ENCODE peak calls at places on chromosomes 4 and X, in nine cellular contexts. One of them, this sample, is unnamed.

GRCh38 chr4:182695842-182696241 is 221.3 kb downstream of the DCTD start:
- DNase-seq in endodermal cell: no peak
- DNase-seq in PC-3: no peak
- DNase-seq in A549: no peak
- DNase-seq in breast epithelium: no peak
- DNase-seq in PC-9: no peak
- DNase-seq in cardiac muscle cell: no peak
- DNase-seq in hepatocyte: no peak
- DNase-seq in ovary: no peak
- DNase-seq in this sample: no peak

GRCh38 chrX:10519278-10519677 is 101.1 kb downstream of the MID1 start:
- DNase-seq in endodermal cell: no peak
- DNase-seq in PC-3: no peak
- DNase-seq in A549: no peak
- DNase-seq in breast epithelium: no peak
- DNase-seq in PC-9: no peak
- DNase-seq in cardiac muscle cell: peak; percentile 22
- DNase-seq in hepatocyte: no peak
- DNase-seq in ovary: no peak
- DNase-seq in this sample: no peak

GRCh38 chr4:84231539-84232055 is 267.5 kb downstream of the NKX6-1 start:
- DNase-seq in endodermal cell: peak; percentile 46
- DNase-seq in PC-3: no peak
- DNase-seq in A549: no peak
- DNase-seq in breast epithelium: no peak
- DNase-seq in PC-9: no peak
- DNase-seq in cardiac muscle cell: no peak
- DNase-seq in hepatocyte: no peak
- DNase-seq in ovary: no peak
- DNase-seq in this sample: no peak

GRCh38 chr4:8315343-8316250 is 46.0 kb downstream of the HTRA3 start:
- DNase-seq in endodermal cell: peak; percentile 87
- DNase-seq in PC-3: peak; percentile 80
- DNase-seq in A549: peak; percentile 64
- DNase-seq in breast epithelium: peak; percentile 53
- DNase-seq in PC-9: peak; percentile 89
- DNase-seq in cardiac muscle cell: peak; percentile 87
- DNase-seq in hepatocyte: peak; percentile 87
- DNase-seq in ovary: peak; percentile 79
- DNase-seq in this sample: peak; percentile 71

GRCh38 chrX:129793604-129794191 is 13.9 kb downstream of the SASH3 start:
- DNase-seq in endodermal cell: no peak
- DNase-seq in PC-3: no peak
- DNase-seq in A549: no peak
- DNase-seq in breast epithelium: no peak
- DNase-seq in PC-9: no peak
- DNase-seq in cardiac muscle cell: no peak
- DNase-seq in hepatocyte: no peak
- DNase-seq in ovary: no peak
- DNase-seq in this sample: no peak

GRCh38 chrX:65463550-65463949 is 71.0 kb downstream of the LAS1L start:
- DNase-seq in endodermal cell: peak; percentile 75
- DNase-seq in PC-3: no peak
- DNase-seq in A549: no peak
- DNase-seq in breast epithelium: no peak
- DNase-seq in PC-9: no peak
- DNase-seq in cardiac muscle cell: peak; percentile 24
- DNase-seq in hepatocyte: no peak
- DNase-seq in ovary: no peak
- DNase-seq in this sample: no peak

GRCh38 chr4:116397291-116397690 is 688.1 kb downstream of the TRAM1L1 start:
- DNase-seq in endodermal cell: no peak
- DNase-seq in PC-3: no peak
- DNase-seq in A549: no peak
- DNase-seq in breast epithelium: no peak
- DNase-seq in PC-9: no peak
- DNase-seq in cardiac muscle cell: no peak
- DNase-seq in hepatocyte: no peak
- DNase-seq in ovary: no peak
- DNase-seq in this sample: no peak

GRCh38 chrX:119688856-119689455 is 4.0 kb downstream of the SEPTIN6 start:
- DNase-seq in endodermal cell: no peak
- DNase-seq in PC-3: no peak
- DNase-seq in A549: no peak
- DNase-seq in breast epithelium: no peak
- DNase-seq in PC-9: no peak
- DNase-seq in cardiac muscle cell: no peak
- DNase-seq in hepatocyte: no peak
- DNase-seq in ovary: no peak
- DNase-seq in this sample: no peak

GRCh38 chr4:154030747-154031146 is 241.9 kb upstream of the SFRP2 start:
- DNase-seq in endodermal cell: no peak
- DNase-seq in PC-3: no peak
- DNase-seq in A549: no peak
- DNase-seq in breast epithelium: no peak
- DNase-seq in PC-9: no peak
- DNase-seq in cardiac muscle cell: no peak
- DNase-seq in hepatocyte: peak; percentile 55
- DNase-seq in ovary: no peak
- DNase-seq in this sample: no peak

GRCh38 chr4:101501421-101501820 is 154.1 kb upstream of the PPP3CA start:
- DNase-seq in endodermal cell: no peak
- DNase-seq in PC-3: no peak
- DNase-seq in A549: no peak
- DNase-seq in breast epithelium: no peak
- DNase-seq in PC-9: no peak
- DNase-seq in cardiac muscle cell: peak; percentile 32
- DNase-seq in hepatocyte: no peak
- DNase-seq in ovary: no peak
- DNase-seq in this sample: no peak

GRCh38 chrX:56792270-56793111 is 63.4 kb downstream of the NBDY start:
- DNase-seq in endodermal cell: peak; percentile 13
- DNase-seq in PC-3: no peak
- DNase-seq in A549: no peak
- DNase-seq in breast epithelium: no peak
- DNase-seq in PC-9: no peak
- DNase-seq in cardiac muscle cell: no peak
- DNase-seq in hepatocyte: no peak
- DNase-seq in ovary: no peak
- DNase-seq in this sample: no peak

GRCh38 chr4:169270810-169271691 is at the start of gene SH3RF1:
- DNase-seq in endodermal cell: peak; percentile 89
- DNase-seq in PC-3: peak; percentile 83
- DNase-seq in A549: peak; percentile 80
- DNase-seq in breast epithelium: peak; percentile 86
- DNase-seq in PC-9: peak; percentile 91
- DNase-seq in cardiac muscle cell: peak; percentile 94
- DNase-seq in hepatocyte: peak; percentile 92
- DNase-seq in ovary: peak; percentile 91
- DNase-seq in this sample: peak; percentile 79

GRCh38 chrX:65644621-65645287 is 22.7 kb upstream of the MSN start:
- DNase-seq in endodermal cell: no peak
- DNase-seq in PC-3: peak; percentile 91
- DNase-seq in A549: peak; percentile 80
- DNase-seq in breast epithelium: peak; percentile 63
- DNase-seq in PC-9: peak; percentile 58
- DNase-seq in cardiac muscle cell: peak; percentile 86
- DNase-seq in hepatocyte: peak; percentile 47
- DNase-seq in ovary: peak; percentile 82
- DNase-seq in this sample: peak; percentile 80

GRCh38 chr4:174408841-174409552 is 113.3 kb downstream of the HPGD start:
- DNase-seq in endodermal cell: no peak
- DNase-seq in PC-3: no peak
- DNase-seq in A549: no peak
- DNase-seq in breast epithelium: no peak
- DNase-seq in PC-9: no peak
- DNase-seq in cardiac muscle cell: no peak
- DNase-seq in hepatocyte: no peak
- DNase-seq in ovary: no peak
- DNase-seq in this sample: no peak

GRCh38 chrX:56746996-56747395 is 18.0 kb downstream of the NBDY start:
- DNase-seq in endodermal cell: no peak
- DNase-seq in PC-3: peak; percentile 67
- DNase-seq in A549: no peak
- DNase-seq in breast epithelium: no peak
- DNase-seq in PC-9: no peak
- DNase-seq in cardiac muscle cell: no peak
- DNase-seq in hepatocyte: no peak
- DNase-seq in ovary: no peak
- DNase-seq in this sample: no peak

GRCh38 chr4:93469560-93469959 is 359.0 kb upstream of the ATOH1 start:
- DNase-seq in endodermal cell: no peak
- DNase-seq in PC-3: no peak
- DNase-seq in A549: no peak
- DNase-seq in breast epithelium: no peak
- DNase-seq in PC-9: no peak
- DNase-seq in cardiac muscle cell: no peak
- DNase-seq in hepatocyte: no peak
- DNase-seq in ovary: no peak
- DNase-seq in this sample: no peak

GRCh38 chr4:174714393-174715211 is 114.4 kb downstream of the GLRA3 start:
- DNase-seq in endodermal cell: peak; percentile 78
- DNase-seq in PC-3: peak; percentile 68
- DNase-seq in A549: peak; percentile 73
- DNase-seq in breast epithelium: no peak
- DNase-seq in PC-9: peak; percentile 26
- DNase-seq in cardiac muscle cell: peak; percentile 76
- DNase-seq in hepatocyte: peak; percentile 61
- DNase-seq in ovary: no peak
- DNase-seq in this sample: peak; percentile 57

GRCh38 chrX:112819013-112819635 is 21.5 kb downstream of the AMOT start:
- DNase-seq in endodermal cell: no peak
- DNase-seq in PC-3: no peak
- DNase-seq in A549: no peak
- DNase-seq in breast epithelium: no peak
- DNase-seq in PC-9: peak; percentile 49
- DNase-seq in cardiac muscle cell: peak; percentile 78
- DNase-seq in hepatocyte: peak; percentile 30
- DNase-seq in ovary: peak; percentile 12
- DNase-seq in this sample: no peak

GRCh38 chr4:56613101-56613862 is 67.8 kb downstream of the HOPX start:
- DNase-seq in endodermal cell: no peak
- DNase-seq in PC-3: peak; percentile 41
- DNase-seq in A549: peak; percentile 5
- DNase-seq in breast epithelium: no peak
- DNase-seq in PC-9: no peak
- DNase-seq in cardiac muscle cell: peak; percentile 57
- DNase-seq in hepatocyte: peak; percentile 13
- DNase-seq in ovary: no peak
- DNase-seq in this sample: peak; percentile 62

GRCh38 chrX:78665286-78665685 is 6.2 kb upstream of the RTL3 start:
- DNase-seq in endodermal cell: no peak
- DNase-seq in PC-3: no peak
- DNase-seq in A549: no peak
- DNase-seq in breast epithelium: no peak
- DNase-seq in PC-9: no peak
- DNase-seq in cardiac muscle cell: no peak
- DNase-seq in hepatocyte: no peak
- DNase-seq in ovary: no peak
- DNase-seq in this sample: no peak

GRCh38 chrX:78658851-78659744 is at the start of gene RTL3:
- DNase-seq in endodermal cell: no peak
- DNase-seq in PC-3: peak; percentile 73
- DNase-seq in A549: no peak
- DNase-seq in breast epithelium: no peak
- DNase-seq in PC-9: no peak
- DNase-seq in cardiac muscle cell: peak; percentile 82
- DNase-seq in hepatocyte: no peak
- DNase-seq in ovary: no peak
- DNase-seq in this sample: no peak

GRCh38 chrX:78655642-78656041 is 3.5 kb downstream of the RTL3 start:
- DNase-seq in endodermal cell: no peak
- DNase-seq in PC-3: no peak
- DNase-seq in A549: no peak
- DNase-seq in breast epithelium: no peak
- DNase-seq in PC-9: no peak
- DNase-seq in cardiac muscle cell: no peak
- DNase-seq in hepatocyte: no peak
- DNase-seq in ovary: no peak
- DNase-seq in this sample: no peak

GRCh38 chrX:78659955-78660354 is 827 bp upstream of the RTL3 start:
- DNase-seq in endodermal cell: no peak
- DNase-seq in PC-3: no peak
- DNase-seq in A549: no peak
- DNase-seq in breast epithelium: no peak
- DNase-seq in PC-9: no peak
- DNase-seq in cardiac muscle cell: no peak
- DNase-seq in hepatocyte: no peak
- DNase-seq in ovary: no peak
- DNase-seq in this sample: no peak
- TF ChIP-seq CTCF in endodermal cell: no peak
- TF ChIP-seq CTCF in PC-3: no peak
- TF ChIP-seq CTCF in A549: no peak
- TF ChIP-seq CTCF in breast epithelium: no peak
- TF ChIP-seq CTCF in PC-9: no peak
- TF ChIP-seq CTCF in cardiac muscle cell: no peak
- TF ChIP-seq CTCF in hepatocyte: no peak
- TF ChIP-seq CTCF in ovary: no peak
- TF ChIP-seq CTCF in this sample: no peak

GRCh38 chr4:30727409-30727808 is 7.2 kb downstream of the PCDH7 start:
- DNase-seq in endodermal cell: no peak
- DNase-seq in PC-3: no peak
- DNase-seq in A549: no peak
- DNase-seq in breast epithelium: no peak
- DNase-seq in PC-9: no peak
- DNase-seq in cardiac muscle cell: no peak
- DNase-seq in hepatocyte: no peak
- DNase-seq in ovary: no peak
- DNase-seq in this sample: no peak
- H3K27ac ChIP-seq in endodermal cell: no peak overlapping the region
- H3K27ac ChIP-seq in PC-3: no peak overlapping the region
- H3K27ac ChIP-seq in A549: no peak overlapping the region
- H3K27ac ChIP-seq in breast epithelium: no peak overlapping the region
- H3K27ac ChIP-seq in PC-9: no peak overlapping the region
- H3K27ac ChIP-seq in cardiac muscle cell: no peak overlapping the region
- H3K27ac ChIP-seq in hepatocyte: no peak overlapping the region
- H3K27ac ChIP-seq in ovary: no peak overlapping the region
- H3K27ac ChIP-seq in this sample: no peak overlapping the region

GRCh38 chr4:139184129-139184528 is 7.1 kb upstream of the ELF2 start:
- DNase-seq in endodermal cell: no peak
- DNase-seq in PC-3: peak; percentile 31
- DNase-seq in A549: peak; percentile 43
- DNase-seq in breast epithelium: no peak
- DNase-seq in PC-9: no peak
- DNase-seq in cardiac muscle cell: peak; percentile 64
- DNase-seq in hepatocyte: peak; percentile 16
- DNase-seq in ovary: no peak
- DNase-seq in this sample: no peak
- TF ChIP-seq CTCF in endodermal cell: no peak
- TF ChIP-seq CTCF in PC-3: peak; percentile 39
- TF ChIP-seq CTCF in A549: peak; percentile 39
- TF ChIP-seq CTCF in breast epithelium: no peak
- TF ChIP-seq CTCF in PC-9: peak; percentile 20
- TF ChIP-seq CTCF in cardiac muscle cell: peak; percentile 28
- TF ChIP-seq CTCF in hepatocyte: peak; percentile 37
- TF ChIP-seq CTCF in ovary: no peak
- TF ChIP-seq CTCF in this sample: peak; percentile 15

DNA sequence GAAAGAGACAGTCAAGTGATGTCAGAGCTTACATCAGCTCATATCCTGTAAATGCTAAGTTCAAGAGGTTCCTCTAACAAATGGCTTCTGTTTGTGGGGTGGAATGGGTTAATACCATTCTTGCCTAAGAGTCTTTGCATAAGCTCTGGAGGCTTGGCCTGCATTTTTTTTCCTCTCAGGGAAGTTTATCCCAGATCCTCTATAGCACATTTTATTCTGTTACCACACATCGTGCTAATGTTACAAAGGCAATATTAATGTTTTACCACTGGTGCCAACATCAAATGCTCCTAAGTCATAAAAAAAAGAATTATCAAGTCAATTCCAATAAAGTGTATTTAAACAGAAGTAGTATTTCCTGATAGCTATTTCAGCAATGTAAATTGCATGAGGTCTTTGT is 2.9 kb upstream of the ADH6 start:
- DNase-seq in endodermal cell: no peak
- DNase-seq in PC-3: no peak
- DNase-seq in A549: peak; percentile 1
- DNase-seq in breast epithelium: no peak
- DNase-seq in PC-9: no peak
- DNase-seq in cardiac muscle cell: peak; percentile 64
- DNase-seq in hepatocyte: peak; percentile 18
- DNase-seq in ovary: no peak
- DNase-seq in this sample: no peak
- H3K27ac ChIP-seq in endodermal cell: no peak overlapping the region
- H3K27ac ChIP-seq in PC-3: no peak overlapping the region
- H3K27ac ChIP-seq in A549: no peak overlapping the region
- H3K27ac ChIP-seq in breast epithelium: no peak overlapping the region
- H3K27ac ChIP-seq in PC-9: no peak overlapping the region
- H3K27ac ChIP-seq in cardiac muscle cell: no peak overlapping the region
- H3K27ac ChIP-seq in hepatocyte: no peak overlapping the region
- H3K27ac ChIP-seq in ovary: no peak overlapping the region
- H3K27ac ChIP-seq in this sample: no peak overlapping the region